ENCODE peak calls at places on chromosomes 2 and 18, in nine cellular contexts. K, W, E, M, T, D, F, U and L are unnamed samples.
A peak's percentile ranks its signal among the peaks of the same experiment; 100 is the strongest.

GRCh38 chr2:145200307-145200706 is 680.4 kb upstream of the ZEB2 start:
- DNase-seq in K (no peak), W (no peak), E (no peak), M (no peak), T (no peak), D (no peak), F (peak; percentile 29), U (no peak), L (no peak)

GRCh38 chr18:37540424-37541121 is 25.0 kb downstream of the CELF4 start:
- DNase-seq in K (no peak), W (no peak), E (no peak), M (no peak), T (no peak), D (no peak), F (no peak), U (no peak), L (no peak)

GRCh38 chr2:214029190-214029589 is 381.7 kb upstream of the VWC2L start:
- DNase-seq in K (no peak), W (no peak), E (no peak), M (no peak), T (no peak), D (no peak), F (no peak), U (no peak), L (no peak)

GRCh38 chr2:127528487-127528886 is 2.2 kb upstream of the IWS1 start:
- DNase-seq in K (no peak), W (no peak), E (no peak), M (no peak), T (no peak), D (no peak), F (no peak), U (no peak), L (no peak)

GRCh38 chr18:48321121-48321520 is 88.1 kb downstream of the ZBTB7C start:
- DNase-seq in K (no peak), W (no peak), E (no peak), M (no peak), T (no peak), D (no peak), F (no peak), U (no peak), L (no peak)

GRCh38 chr2:237143676-237144440 is 58.2 kb downstream of the COPS8 start:
- DNase-seq in K (peak; percentile 0), W (peak; percentile 18), E (no peak), M (no peak), T (no peak), D (no peak), F (no peak), U (no peak), L (no peak)

GRCh38 chr2:168929031-168929430 is 27.9 kb downstream of the G6PC2 start:
- DNase-seq in K (no peak), W (no peak), E (no peak), M (no peak), T (no peak), D (no peak), F (no peak), U (no peak), L (no peak)

GRCh38 chr18:44536041-44536440 is 144.6 kb upstream of the SETBP1 start:
- DNase-seq in K (no peak), W (peak; percentile 53), E (no peak), M (no peak), T (no peak), D (no peak), F (no peak), U (no peak), L (no peak)

GRCh38 chr2:55097462-55098410 is 47.5 kb upstream of the RTN4 start:
- DNase-seq in K (no peak), W (no peak), E (no peak), M (no peak), T (no peak), D (no peak), F (no peak), U (no peak), L (no peak)

GRCh38 chr2:167487728-167488127 is 599.4 kb downstream of the XIRP2 start:
- DNase-seq in K (no peak), W (no peak), E (no peak), M (no peak), T (no peak), D (no peak), F (no peak), U (no peak), L (no peak)

GRCh38 chr18:32018331-32019250 is at the start of gene RNF125:
- DNase-seq in K (peak; percentile 75), W (peak; percentile 60), E (peak; percentile 82), M (peak; percentile 73), T (peak; percentile 89), D (peak; percentile 96), F (peak; percentile 57), U (peak; percentile 96), L (peak; percentile 13)

GRCh38 chr18:43543236-43543635 is 265.9 kb upstream of the SYT4 start:
- DNase-seq in K (no peak), W (no peak), E (no peak), M (no peak), T (no peak), D (no peak), F (no peak), U (no peak), L (no peak)

GRCh38 chr2:237154050-237154638 is 68.5 kb downstream of the COPS8 start:
- DNase-seq in K (no peak), W (peak; percentile 70), E (no peak), M (peak; percentile 72), T (no peak), D (peak; percentile 81), F (no peak), U (peak; percentile 51), L (peak; percentile 61)

GRCh38 chr18:46322941-46323340 is 218.8 kb downstream of the HAUS1 start:
- DNase-seq in K (no peak), W (no peak), E (no peak), M (no peak), T (no peak), D (no peak), F (no peak), U (no peak), L (no peak)

GRCh38 chr2:239912171-239912937 is 112.8 kb downstream of the NDUFA10 start:
- DNase-seq in K (no peak), W (no peak), E (peak; percentile 30), M (no peak), T (no peak), D (no peak), F (no peak), U (no peak), L (no peak)

GRCh38 chr2:238913931-238914647 is 66.2 kb downstream of the TWIST2 start:
- DNase-seq in K (no peak), W (no peak), E (no peak), M (no peak), T (no peak), D (no peak), F (no peak), U (no peak), L (no peak)

GRCh38 chr2:67108231-67108630 is 288.9 kb upstream of the ETAA1 start:
- DNase-seq in K (no peak), W (no peak), E (no peak), M (no peak), T (no peak), D (no peak), F (no peak), U (no peak), L (no peak)

GRCh38 chr2:220143336-220143735 is 515.9 kb downstream of the SLC4A3 start:
- DNase-seq in K (no peak), W (peak; percentile 82), E (no peak), M (peak; percentile 26), T (no peak), D (no peak), F (no peak), U (no peak), L (no peak)

GRCh38 chr2:204049635-204050034 is 113.1 kb downstream of the ICOS start:
- DNase-seq in K (no peak), W (no peak), E (no peak), M (no peak), T (no peak), D (peak; percentile 45), F (no peak), U (no peak), L (no peak)

GRCh38 chr18:41731887-41732286 is 223.1 kb upstream of the PIK3C3 start:
- DNase-seq in K (no peak), W (peak; percentile 59), E (no peak), M (peak; percentile 9), T (no peak), D (no peak), F (no peak), U (no peak), L (peak; percentile 40)

GRCh38 chr2:119431155-119431975 is at the start of gene TMEM37:
- DNase-seq in K (peak; percentile 91), W (peak; percentile 50), E (no peak), M (peak; percentile 56), T (peak; percentile 77), D (peak; percentile 82), F (peak; percentile 34), U (peak; percentile 85), L (peak; percentile 71)

GRCh38 chr18:48613589-48613988 is 74.8 kb downstream of the CTIF start:
- DNase-seq in K (no peak), W (no peak), E (peak; percentile 82), M (no peak), T (no peak), D (no peak), F (peak; percentile 53), U (no peak), L (no peak)

GRCh38 chr2:96083064-96083889 is 33.1 kb downstream of the ADRA2B start:
- DNase-seq in K (peak; percentile 51), W (no peak), E (peak; percentile 23), M (no peak), T (peak; percentile 38), D (no peak), F (no peak), U (no peak), L (no peak)

GRCh38 chr2:424306-425172 is 136.6 kb upstream of the ALKAL2 start:
- DNase-seq in K (no peak), W (peak; percentile 96), E (no peak), M (no peak), T (no peak), D (no peak), F (no peak), U (no peak), L (no peak)

GRCh38 chr2:69978157-69978904 is 16.9 kb upstream of the ASPRV1 start:
- DNase-seq in K (no peak), W (no peak), E (no peak), M (no peak), T (no peak), D (no peak), F (no peak), U (no peak), L (no peak)

GRCh38 chr2:170310876-170311502 is 133.0 kb downstream of the MYO3B start:
- DNase-seq in K (no peak), W (peak; percentile 42), E (no peak), M (peak; percentile 33), T (no peak), D (peak; percentile 4), F (no peak), U (no peak), L (no peak)

GRCh38 chr2:15949551-15949950 is 9.2 kb downstream of the MYCN start:
- DNase-seq in K (no peak), W (no peak), E (no peak), M (no peak), T (no peak), D (no peak), F (no peak), U (no peak), L (no peak)

GRCh38 chr2:39216495-39217191 is 27.1 kb downstream of the CDKL4 start:
- DNase-seq in K (no peak), W (no peak), E (no peak), M (peak; percentile 87), T (no peak), D (no peak), F (no peak), U (no peak), L (no peak)

GRCh38 chr2:231337807-231338759 is 57.4 kb upstream of the B3GNT7 start:
- DNase-seq in K (peak; percentile 10), W (no peak), E (peak; percentile 5), M (no peak), T (no peak), D (no peak), F (no peak), U (no peak), L (no peak)

GRCh38 chr2:133026536-133027177 is 356.7 kb upstream of the LYPD1 start:
- DNase-seq in K (no peak), W (no peak), E (no peak), M (no peak), T (no peak), D (no peak), F (no peak), U (no peak), L (no peak)

GRCh38 chr2:191746306-191746705 is 68.4 kb downstream of the NABP1 start:
- DNase-seq in K (no peak), W (no peak), E (no peak), M (no peak), T (no peak), D (no peak), F (no peak), U (no peak), L (no peak)